ENCODE peak calls at places on chromosome 10, in ten cellular contexts. One of them, this sample, is unnamed.

GRCh38 chr10:43227911-43228782 is 38.7 kb downstream of the RASGEF1A start:
- DNase-seq in fibroblast of the aortic adventitia: no peak
- DNase-seq in GM13976: no peak
- DNase-seq in astrocyte of the spinal cord: no peak
- DNase-seq in choroid plexus epithelial cell: no peak
- DNase-seq in AG04450: no peak
- DNase-seq in lung: no peak
- DNase-seq in cardiac muscle cell: no peak
- DNase-seq in breast epithelium: no peak
- DNase-seq in dorsolateral prefrontal cortex: peak
- DNase-seq in this sample: peak

GRCh38 chr10:22580711-22581110 is 133.7 kb downstream of the PIP4K2A start:
- DNase-seq in lung: no peak
- DNase-seq in GM13976: no peak
- DNase-seq in astrocyte of the spinal cord: no peak
- DNase-seq in cardiac muscle cell: no peak
- DNase-seq in choroid plexus epithelial cell: no peak
- DNase-seq in dorsolateral prefrontal cortex: no peak
- DNase-seq in AG04450: no peak
- DNase-seq in fibroblast of the aortic adventitia: no peak
- DNase-seq in breast epithelium: no peak
- DNase-seq in this sample: no peak

GRCh38 chr10:79244841-79245504 is 102.3 kb upstream of the PPIF start:
- DNase-seq in lung: no peak
- DNase-seq in fibroblast of the aortic adventitia: peak
- DNase-seq in choroid plexus epithelial cell: no peak
- DNase-seq in GM13976: peak
- DNase-seq in cardiac muscle cell: no peak
- DNase-seq in astrocyte of the spinal cord: no peak
- DNase-seq in breast epithelium: no peak
- DNase-seq in AG04450: no peak
- DNase-seq in dorsolateral prefrontal cortex: no peak
- DNase-seq in this sample: no peak

GRCh38 chr10:30387646-30388243 is 38.7 kb upstream of the MTPAP start:
- DNase-seq in choroid plexus epithelial cell: no peak
- DNase-seq in AG04450: no peak
- DNase-seq in dorsolateral prefrontal cortex: no peak
- DNase-seq in fibroblast of the aortic adventitia: peak
- DNase-seq in lung: no peak
- DNase-seq in astrocyte of the spinal cord: peak
- DNase-seq in cardiac muscle cell: no peak
- DNase-seq in GM13976: no peak
- DNase-seq in breast epithelium: no peak
- DNase-seq in this sample: no peak

GRCh38 chr10:129777687-129778086 is 186.4 kb downstream of the EBF3 start:
- DNase-seq in choroid plexus epithelial cell: no peak
- DNase-seq in lung: no peak
- DNase-seq in astrocyte of the spinal cord: no peak
- DNase-seq in GM13976: no peak
- DNase-seq in AG04450: no peak
- DNase-seq in dorsolateral prefrontal cortex: no peak
- DNase-seq in breast epithelium: no peak
- DNase-seq in cardiac muscle cell: no peak
- DNase-seq in fibroblast of the aortic adventitia: no peak
- DNase-seq in this sample: no peak

GRCh38 chr10:661891-662605 is 27.4 kb downstream of the DIP2C start:
- DNase-seq in choroid plexus epithelial cell: no peak
- DNase-seq in AG04450: no peak
- DNase-seq in breast epithelium: no peak
- DNase-seq in GM13976: no peak
- DNase-seq in astrocyte of the spinal cord: no peak
- DNase-seq in lung: no peak
- DNase-seq in cardiac muscle cell: no peak
- DNase-seq in dorsolateral prefrontal cortex: no peak
- DNase-seq in fibroblast of the aortic adventitia: no peak
- DNase-seq in this sample: no peak

GRCh38 chr10:127036987-127037386 is 131.8 kb downstream of the DOCK1 start:
- DNase-seq in fibroblast of the aortic adventitia: no peak
- DNase-seq in GM13976: no peak
- DNase-seq in cardiac muscle cell: no peak
- DNase-seq in choroid plexus epithelial cell: no peak
- DNase-seq in breast epithelium: no peak
- DNase-seq in AG04450: no peak
- DNase-seq in dorsolateral prefrontal cortex: no peak
- DNase-seq in lung: no peak
- DNase-seq in astrocyte of the spinal cord: no peak
- DNase-seq in this sample: peak

GRCh38 chr10:52276982-52277381 is 37.1 kb upstream of the DKK1 start:
- DNase-seq in lung: no peak
- DNase-seq in GM13976: no peak
- DNase-seq in cardiac muscle cell: no peak
- DNase-seq in AG04450: no peak
- DNase-seq in choroid plexus epithelial cell: no peak
- DNase-seq in dorsolateral prefrontal cortex: no peak
- DNase-seq in fibroblast of the aortic adventitia: no peak
- DNase-seq in breast epithelium: no peak
- DNase-seq in astrocyte of the spinal cord: no peak
- DNase-seq in this sample: no peak

GRCh38 chr10:80493482-80494021 is 39.4 kb downstream of the TSPAN14 start:
- DNase-seq in choroid plexus epithelial cell: peak
- DNase-seq in fibroblast of the aortic adventitia: peak
- DNase-seq in breast epithelium: no peak
- DNase-seq in GM13976: no peak
- DNase-seq in lung: no peak
- DNase-seq in cardiac muscle cell: no peak
- DNase-seq in astrocyte of the spinal cord: peak
- DNase-seq in AG04450: no peak
- DNase-seq in dorsolateral prefrontal cortex: no peak
- DNase-seq in this sample: no peak

GRCh38 chr10:30270247-30270646 is 78.8 kb downstream of the MTPAP start:
- DNase-seq in cardiac muscle cell: no peak
- DNase-seq in GM13976: no peak
- DNase-seq in lung: no peak
- DNase-seq in astrocyte of the spinal cord: peak
- DNase-seq in breast epithelium: no peak
- DNase-seq in AG04450: no peak
- DNase-seq in dorsolateral prefrontal cortex: no peak
- DNase-seq in fibroblast of the aortic adventitia: peak
- DNase-seq in choroid plexus epithelial cell: peak
- DNase-seq in this sample: no peak

GRCh38 chr10:127151981-127152699 is 44.3 kb downstream of the INSYN2A start:
- DNase-seq in lung: peak
- DNase-seq in breast epithelium: no peak
- DNase-seq in GM13976: no peak
- DNase-seq in choroid plexus epithelial cell: peak
- DNase-seq in astrocyte of the spinal cord: peak
- DNase-seq in AG04450: no peak
- DNase-seq in fibroblast of the aortic adventitia: no peak
- DNase-seq in cardiac muscle cell: no peak
- DNase-seq in dorsolateral prefrontal cortex: no peak
- DNase-seq in this sample: no peak

GRCh38 chr10:52319926-52320325 is 5.8 kb downstream of the DKK1 start:
- DNase-seq in GM13976: no peak
- DNase-seq in AG04450: no peak
- DNase-seq in lung: no peak
- DNase-seq in astrocyte of the spinal cord: peak
- DNase-seq in breast epithelium: no peak
- DNase-seq in choroid plexus epithelial cell: no peak
- DNase-seq in dorsolateral prefrontal cortex: no peak
- DNase-seq in fibroblast of the aortic adventitia: peak
- DNase-seq in cardiac muscle cell: no peak
- DNase-seq in this sample: no peak

GRCh38 chr10:68869623-68870022 is 31.5 kb upstream of the DDX50 start:
- DNase-seq in astrocyte of the spinal cord: no peak
- DNase-seq in fibroblast of the aortic adventitia: peak
- DNase-seq in AG04450: no peak
- DNase-seq in choroid plexus epithelial cell: peak
- DNase-seq in cardiac muscle cell: no peak
- DNase-seq in breast epithelium: no peak
- DNase-seq in GM13976: no peak
- DNase-seq in lung: no peak
- DNase-seq in dorsolateral prefrontal cortex: no peak
- DNase-seq in this sample: no peak

GRCh38 chr10:109062371-109062770 is 860.9 kb downstream of the XPNPEP1 start:
- DNase-seq in GM13976: no peak
- DNase-seq in fibroblast of the aortic adventitia: peak
- DNase-seq in lung: no peak
- DNase-seq in choroid plexus epithelial cell: peak
- DNase-seq in breast epithelium: no peak
- DNase-seq in astrocyte of the spinal cord: peak
- DNase-seq in AG04450: no peak
- DNase-seq in cardiac muscle cell: no peak
- DNase-seq in dorsolateral prefrontal cortex: no peak
- DNase-seq in this sample: no peak

GRCh38 chr10:124539935-124540641 is 78.5 kb downstream of the LHPP start:
- DNase-seq in cardiac muscle cell: peak
- DNase-seq in breast epithelium: no peak
- DNase-seq in AG04450: no peak
- DNase-seq in dorsolateral prefrontal cortex: peak
- DNase-seq in astrocyte of the spinal cord: peak
- DNase-seq in lung: peak
- DNase-seq in choroid plexus epithelial cell: peak
- DNase-seq in GM13976: peak
- DNase-seq in fibroblast of the aortic adventitia: peak
- DNase-seq in this sample: peak

DNA sequence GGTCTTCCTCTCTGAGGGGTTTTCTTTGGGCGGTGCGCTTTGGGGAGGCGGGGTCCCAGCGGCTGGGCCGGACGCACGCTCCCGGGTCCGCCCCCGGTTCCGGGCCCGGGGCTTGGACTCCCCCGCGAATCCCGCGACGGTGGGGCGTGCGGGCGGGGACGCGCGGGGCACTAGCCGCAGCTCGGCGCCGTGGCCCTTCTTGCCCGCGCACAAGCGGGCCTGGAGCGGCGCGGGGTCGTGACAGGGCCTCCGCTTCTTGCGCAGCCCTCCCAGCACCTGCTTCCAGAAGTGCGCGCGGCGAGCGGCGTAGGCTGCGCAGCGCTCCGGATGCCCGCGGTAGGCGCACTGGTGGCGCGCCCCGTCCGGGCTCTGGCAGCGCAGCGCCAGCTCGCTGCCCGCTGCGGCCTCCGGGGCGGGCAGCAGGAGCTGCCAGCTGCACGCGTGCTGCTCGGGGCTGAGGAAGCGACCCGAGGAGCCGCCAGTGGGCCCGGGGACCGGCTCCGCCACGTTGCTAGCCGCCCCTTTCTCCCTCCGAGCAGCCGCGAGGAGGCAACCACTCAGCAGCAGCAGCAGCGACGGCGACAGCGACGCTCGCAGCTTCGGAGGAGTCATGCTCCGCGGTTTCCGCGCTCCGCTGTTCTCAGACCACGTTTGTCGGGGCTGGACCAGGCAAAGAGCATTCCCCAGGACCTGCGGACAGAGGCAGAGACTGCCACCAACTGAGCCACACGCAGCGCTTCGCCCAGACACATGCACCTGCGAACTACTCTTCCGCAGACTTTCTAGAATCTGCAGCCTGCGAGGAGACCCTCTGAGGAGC is 718 bp downstream of the FGFBP3 start:
- DNase-seq in cardiac muscle cell: peak
- DNase-seq in astrocyte of the spinal cord: peak
- DNase-seq in fibroblast of the aortic adventitia: peak
- DNase-seq in choroid plexus epithelial cell: peak
- DNase-seq in lung: peak
- DNase-seq in GM13976: peak
- DNase-seq in breast epithelium: peak
- DNase-seq in AG04450: no peak
- DNase-seq in dorsolateral prefrontal cortex: peak
- DNase-seq in this sample: peak
- TF ChIP-seq CTCF in cardiac muscle cell: peak
- TF ChIP-seq CTCF in astrocyte of the spinal cord: peak
- TF ChIP-seq CTCF in fibroblast of the aortic adventitia: peak
- TF ChIP-seq CTCF in choroid plexus epithelial cell: peak
- TF ChIP-seq CTCF in lung: peak
- TF ChIP-seq CTCF in GM13976: peak
- TF ChIP-seq CTCF in breast epithelium: no peak
- TF ChIP-seq CTCF in AG04450: peak
- TF ChIP-seq CTCF in dorsolateral prefrontal cortex: peak
- TF ChIP-seq CTCF in this sample: no peak

GRCh38 chr10:25725917-25726716 is 207.9 kb upstream of the MYO3A start:
- DNase-seq in breast epithelium: no peak
- DNase-seq in GM13976: peak
- DNase-seq in AG04450: no peak
- DNase-seq in dorsolateral prefrontal cortex: no peak
- DNase-seq in astrocyte of the spinal cord: peak
- DNase-seq in choroid plexus epithelial cell: peak
- DNase-seq in lung: no peak
- DNase-seq in cardiac muscle cell: peak
- DNase-seq in fibroblast of the aortic adventitia: peak
- DNase-seq in this sample: no peak
- TF ChIP-seq CTCF in breast epithelium: no peak
- TF ChIP-seq CTCF in GM13976: peak
- TF ChIP-seq CTCF in AG04450: peak
- TF ChIP-seq CTCF in dorsolateral prefrontal cortex: peak
- TF ChIP-seq CTCF in astrocyte of the spinal cord: peak
- TF ChIP-seq CTCF in choroid plexus epithelial cell: peak
- TF ChIP-seq CTCF in lung: peak
- TF ChIP-seq CTCF in cardiac muscle cell: peak
- TF ChIP-seq CTCF in fibroblast of the aortic adventitia: peak
- TF ChIP-seq CTCF in this sample: peak

GRCh38 chr10:47099445-47099844 is 188.2 kb downstream of the PTPN20 start:
- DNase-seq in cardiac muscle cell: no peak
- DNase-seq in lung: no peak
- DNase-seq in AG04450: no peak
- DNase-seq in breast epithelium: no peak
- DNase-seq in fibroblast of the aortic adventitia: no peak
- DNase-seq in choroid plexus epithelial cell: no peak
- DNase-seq in astrocyte of the spinal cord: no peak
- DNase-seq in dorsolateral prefrontal cortex: no peak
- DNase-seq in GM13976: no peak
- DNase-seq in this sample: no peak
- TF ChIP-seq CTCF in cardiac muscle cell: no peak
- TF ChIP-seq CTCF in lung: no peak
- TF ChIP-seq CTCF in AG04450: no peak
- TF ChIP-seq CTCF in breast epithelium: no peak
- TF ChIP-seq CTCF in fibroblast of the aortic adventitia: no peak
- TF ChIP-seq CTCF in choroid plexus epithelial cell: no peak
- TF ChIP-seq CTCF in astrocyte of the spinal cord: no peak
- TF ChIP-seq CTCF in dorsolateral prefrontal cortex: no peak
- TF ChIP-seq CTCF in GM13976: no peak
- TF ChIP-seq CTCF in this sample: no peak

GRCh38 chr10:78155722-78156121 is 122.1 kb downstream of the RPS24 start:
- DNase-seq in AG04450: no peak
- DNase-seq in astrocyte of the spinal cord: no peak
- DNase-seq in lung: no peak
- DNase-seq in breast epithelium: no peak
- DNase-seq in GM13976: no peak
- DNase-seq in dorsolateral prefrontal cortex: no peak
- DNase-seq in choroid plexus epithelial cell: no peak
- DNase-seq in cardiac muscle cell: no peak
- DNase-seq in fibroblast of the aortic adventitia: no peak
- DNase-seq in this sample: no peak
- TF ChIP-seq CTCF in AG04450: no peak
- TF ChIP-seq CTCF in astrocyte of the spinal cord: no peak
- TF ChIP-seq CTCF in lung: no peak
- TF ChIP-seq CTCF in breast epithelium: no peak
- TF ChIP-seq CTCF in GM13976: no peak
- TF ChIP-seq CTCF in dorsolateral prefrontal cortex: no peak
- TF ChIP-seq CTCF in choroid plexus epithelial cell: no peak
- TF ChIP-seq CTCF in cardiac muscle cell: no peak
- TF ChIP-seq CTCF in fibroblast of the aortic adventitia: peak
- TF ChIP-seq CTCF in this sample: peak

GRCh38 chr10:23656735-23657134 is 217.9 kb downstream of the OTUD1 start:
- DNase-seq in fibroblast of the aortic adventitia: peak
- DNase-seq in lung: no peak
- DNase-seq in astrocyte of the spinal cord: no peak
- DNase-seq in AG04450: no peak
- DNase-seq in cardiac muscle cell: peak
- DNase-seq in dorsolateral prefrontal cortex: no peak
- DNase-seq in GM13976: no peak
- DNase-seq in breast epithelium: no peak
- DNase-seq in choroid plexus epithelial cell: no peak
- DNase-seq in this sample: no peak
- TF ChIP-seq CTCF in fibroblast of the aortic adventitia: peak
- TF ChIP-seq CTCF in lung: no peak
- TF ChIP-seq CTCF in astrocyte of the spinal cord: no peak
- TF ChIP-seq CTCF in AG04450: no peak
- TF ChIP-seq CTCF in cardiac muscle cell: no peak
- TF ChIP-seq CTCF in dorsolateral prefrontal cortex: peak
- TF ChIP-seq CTCF in GM13976: no peak
- TF ChIP-seq CTCF in breast epithelium: no peak
- TF ChIP-seq CTCF in choroid plexus epithelial cell: no peak
- TF ChIP-seq CTCF in this sample: peak

This sample was measured in mesothelial cell of epicardium.